ENCODE peak calls at places on chromosomes 13 and 19, in four cellular contexts. N is effector memory CD8-positive, alpha-beta T cell; V is iris pigment epithelial cell; B is activated CD4-positive, alpha-beta T cell treated with anti-CD3 and anti-CD28 coated beads for 4 hours. R is an unnamed sample.

GRCh38 chr13:110957181-110957884 is 42.5 kb upstream of the ANKRD10 start:
- DNase-seq in V (no peak), B (no peak), N (no peak), R (peak)

GRCh38 chr13:63190219-63190618 is 1774.6 kb upstream of the PCDH20 start:
- DNase-seq in B (no peak), V (peak), N (no peak), R (no peak)

GRCh38 chr13:114275309-114275708 is 6.1 kb upstream of the UPF3A start:
- DNase-seq in N (no peak), B (no peak), V (no peak), R (no peak)

GRCh38 chr19:41249707-41250423 is 14.3 kb upstream of the HNRNPUL1 start:
- DNase-seq in N (no peak), V (no peak), B (no peak), R (peak)

GRCh38 chr13:80116107-80116506 is 224.8 kb downstream of the SPRY2 start:
- DNase-seq in B (no peak), V (peak), N (no peak), R (no peak)

GRCh38 chr19:13861392-13861713 is 15.6 kb upstream of the NANOS3 start:
- DNase-seq in V (no peak), B (no peak), N (no peak), R (no peak)

GRCh38 chr19:39410620-39411005 is 1.9 kb upstream of the PLEKHG2 start:
- DNase-seq in B (no peak), N (peak), V (peak), R (no peak)

GRCh38 chr19:14106840-14107239 is 10.7 kb downstream of the PRKACA start:
- DNase-seq in N (no peak), B (no peak), V (no peak), R (no peak)

GRCh38 chr19:437027-437426 is 23.8 kb downstream of the SHC2 start:
- DNase-seq in B (no peak), V (no peak), N (no peak), R (no peak)

GRCh38 chr13:74047925-74048324 is 86.3 kb downstream of the KLF12 start:
- DNase-seq in V (no peak), N (no peak), B (no peak), R (no peak)

GRCh38 chr19:55581828-55582223 is 1.2 kb upstream of the ZNF579 start:
- DNase-seq in V (no peak), N (no peak), B (no peak), R (no peak)

GRCh38 chr13:99465454-99465853 is 35.8 kb upstream of the TM9SF2 start:
- DNase-seq in B (no peak), V (no peak), N (no peak), R (no peak)

GRCh38 chr19:45406165-45406956 is at the start of gene POLR1G:
- DNase-seq in B (peak), V (peak), N (peak), R (peak)

GRCh38 chr13:24691381-24691780 is 11.2 kb downstream of the ATP12A start:
- DNase-seq in B (no peak), V (no peak), N (no peak), R (no peak)

GRCh38 chr19:51098366-51099069 is 9.7 kb downstream of the CTU1 start:
- DNase-seq in N (no peak), V (peak), B (peak), R (no peak)

GRCh38 chr13:98098511-98098910 is 44.4 kb upstream of the FARP1 start:
- DNase-seq in N (no peak), V (no peak), B (no peak), R (no peak)

R was measured in WTC11.